ENCODE peak calls at places on chromosomes 6 and 20, in seven cellular contexts. K is GM12865, D is kidney, B is skeletal muscle cell, J is iPS DF 6.9, H is tibial nerve, W is cardiac muscle cell. X is an unnamed sample.

GRCh38 chr6:82017773-82018172 is 229.8 kb downstream of the IBTK start:
- DNase-seq in K (no peak), J (no peak), W (no peak), D (no peak), H (no peak), B (no peak), X (no peak)

GRCh38 chr6:163346529-163346961 is 68.0 kb upstream of the QKI start:
- DNase-seq in H (no peak), K (no peak), D (no peak), J (no peak), W (no peak), B (no peak), X (no peak)

GRCh38 chr6:127907960-127908640 is 7.2 kb upstream of the THEMIS start:
- DNase-seq in B (no peak), D (no peak), H (no peak), W (no peak), K (peak), J (no peak), X (no peak)

GRCh38 chr6:121223212-121223611 is 111.1 kb downstream of the TBC1D32 start:
- DNase-seq in B (no peak), W (no peak), D (no peak), J (no peak), H (no peak), K (no peak), X (no peak)

GRCh38 chr6:46899636-46900035 is 22.1 kb downstream of the ADGRF5 start:
- DNase-seq in J (no peak), K (no peak), H (no peak), B (no peak), D (no peak), W (no peak), X (no peak)

GRCh38 chr20:35663813-35664543 is 722 bp downstream of the CPNE1 start:
- DNase-seq in H (no peak), D (peak), J (no peak), K (peak), W (peak), B (no peak), X (no peak)

GRCh38 chr20:62263396-62263795 is 25.1 kb downstream of the OSBPL2 start:
- DNase-seq in D (no peak), K (no peak), B (no peak), J (no peak), W (no peak), H (no peak), X (no peak)

GRCh38 chr6:132405143-132405915 is 4.1 kb upstream of the MOXD1 start:
- DNase-seq in D (no peak), W (no peak), B (no peak), H (no peak), J (no peak), K (peak), X (no peak)

GRCh38 chr6:16518265-16518664 is 243.0 kb downstream of the ATXN1 start:
- DNase-seq in D (no peak), K (peak), J (no peak), W (no peak), B (no peak), H (no peak), X (no peak)

GRCh38 chr6:7921582-7922199 is 11.1 kb upstream of the TXNDC5 start:
- DNase-seq in J (no peak), B (no peak), W (no peak), K (no peak), D (no peak), H (no peak), X (no peak)

GRCh38 chr6:125753218-125753936 is 3.9 kb downstream of the HEY2 start:
- DNase-seq in J (no peak), W (no peak), D (no peak), B (no peak), H (no peak), K (peak), X (no peak)

GRCh38 chr6:44100088-44100550 is 27.1 kb downstream of the MRPL14 start:
- DNase-seq in K (peak), B (no peak), J (no peak), H (no peak), W (peak), D (no peak), X (no peak)

GRCh38 chr6:81786159-81786558 is 33.7 kb upstream of the TENT5A start:
- DNase-seq in D (no peak), J (no peak), B (no peak), K (no peak), H (no peak), W (no peak), X (no peak)

GRCh38 chr6:149454405-149454848 is 30.4 kb downstream of the ZC3H12D start:
- DNase-seq in H (peak), J (no peak), B (peak), K (no peak), D (peak), W (no peak), X (peak)

GRCh38 chr6:28530777-28531176 is 5.1 kb downstream of the GPX5 start:
- DNase-seq in D (no peak), J (no peak), W (no peak), K (no peak), B (no peak), H (no peak), X (no peak)

GRCh38 chr6:152673233-152673632 is 24.5 kb upstream of the MYCT1 start:
- DNase-seq in B (no peak), W (no peak), H (no peak), K (no peak), J (no peak), D (no peak), X (no peak)

GRCh38 chr20:57437672-57438330 is 46.6 kb downstream of the RBM38 start:
- DNase-seq in D (no peak), H (no peak), K (no peak), B (no peak), W (no peak), J (no peak), X (no peak)

GRCh38 chr6:116111552-116112528 is 11.2 kb downstream of the NT5DC1 start:
- DNase-seq in D (no peak), K (peak), W (peak), B (no peak), J (peak), H (no peak), X (no peak)

GRCh38 chr6:159899994-159900745 is 9.4 kb downstream of the MAS1 start:
- DNase-seq in B (peak), J (no peak), D (no peak), W (no peak), K (no peak), H (no peak), X (no peak)

GRCh38 chr6:161136655-161137054 is 137.2 kb downstream of the AGPAT4 start:
- DNase-seq in J (no peak), H (no peak), D (no peak), K (no peak), B (no peak), W (no peak), X (no peak)

GRCh38 chr20:1005452-1006027 is 3.4 kb upstream of the RSPO4 start:
- DNase-seq in W (peak), J (peak), D (no peak), H (no peak), B (no peak), K (peak), X (no peak)

GRCh38 chr6:34386316-34387137 is 5.9 kb downstream of the NUDT3 start:
- DNase-seq in H (no peak), J (no peak), W (no peak), B (peak), D (no peak), K (no peak), X (no peak)

GRCh38 chr20:36447101-36447500 is 94.2 kb upstream of the MYL9 start:
- DNase-seq in H (no peak), B (no peak), D (no peak), J (no peak), K (no peak), W (no peak), X (no peak)

GRCh38 chr20:2470051-2470431 is 548 bp downstream of the SNRPB start:
- DNase-seq in K (peak), W (peak), H (no peak), J (no peak), D (peak), B (no peak), X (no peak)

GRCh38 chr20:34364013-34364382 is 925 bp downstream of the ITCH start:
- DNase-seq in W (peak), H (no peak), D (no peak), K (peak), B (no peak), J (no peak), X (no peak)

DNA sequence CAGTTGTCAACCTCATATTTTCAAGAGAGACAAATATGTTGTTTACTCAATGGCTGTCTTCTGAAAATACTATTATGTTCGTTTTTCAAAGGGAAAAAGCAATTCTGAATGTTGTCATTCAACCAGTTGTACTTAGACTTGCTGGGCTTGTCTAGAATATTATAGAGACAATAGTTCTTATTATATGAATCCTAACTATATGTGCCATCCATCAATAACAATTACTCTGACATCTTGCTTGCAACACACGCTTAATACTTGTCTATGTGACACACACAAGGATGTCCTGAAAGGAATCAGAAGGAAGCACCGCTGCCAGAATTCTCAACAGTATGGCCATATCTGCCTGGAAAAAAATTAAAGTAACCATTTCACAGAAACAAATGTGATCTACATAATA is 283.3 kb upstream of the NRSN1 start:
- DNase-seq in B (no peak), K (no peak), H (no peak), W (no peak), J (no peak), D (no peak), X (no peak)
- H3K4me3 ChIP-seq in B (no peak), K (no peak), H (no peak), W (no peak), J (no peak), D (no peak), X (no peak)

DNA sequence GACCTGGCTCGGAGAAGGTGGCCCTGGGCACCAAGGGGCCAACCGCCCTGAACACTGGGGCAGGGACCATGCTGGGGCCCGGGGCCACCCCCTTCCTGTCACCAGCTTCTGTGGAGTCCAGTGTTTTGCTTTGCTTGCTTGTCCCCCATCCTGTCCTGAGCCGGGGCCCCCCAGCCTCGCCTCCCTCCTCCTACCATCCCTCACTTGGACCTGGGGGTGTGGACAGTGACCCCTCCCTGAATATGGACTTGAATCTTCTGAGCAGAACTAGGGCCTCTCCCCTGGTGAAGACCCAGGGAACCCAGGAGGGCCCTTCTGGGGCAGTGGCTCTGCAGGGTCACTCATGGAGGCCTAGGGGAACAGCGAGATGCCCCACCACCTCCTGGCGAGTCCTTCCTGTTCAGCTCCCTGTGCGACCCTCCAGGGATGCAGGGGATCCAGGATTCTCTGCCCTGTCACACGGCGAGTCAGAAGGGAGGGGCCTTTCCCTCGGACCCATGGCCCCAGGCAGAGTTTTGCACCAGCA is 41.6 kb downstream of the VSTM2L start:
- DNase-seq in H (no peak), W (no peak), J (no peak), K (no peak), B (no peak), D (no peak), X (peak)
- H3K4me3 ChIP-seq in H (no peak), W (no peak), J (no peak), K (no peak), B (no peak), D (no peak), X (no peak)

GRCh38 chr6:72322778-72323177 is 299.1 kb upstream of the KCNQ5 start:
- DNase-seq in W (no peak), H (no peak), J (no peak), B (peak), K (no peak), D (no peak), X (no peak)

GRCh38 chr6:72321741-72322140 is 300.1 kb upstream of the KCNQ5 start:
- DNase-seq in D (no peak), B (peak), J (no peak), K (no peak), H (no peak), W (no peak), X (no peak)

GRCh38 chr6:72328775-72329174 is 293.1 kb upstream of the KCNQ5 start:
- DNase-seq in K (no peak), H (no peak), J (no peak), B (no peak), W (no peak), D (no peak), X (no peak)

DNA sequence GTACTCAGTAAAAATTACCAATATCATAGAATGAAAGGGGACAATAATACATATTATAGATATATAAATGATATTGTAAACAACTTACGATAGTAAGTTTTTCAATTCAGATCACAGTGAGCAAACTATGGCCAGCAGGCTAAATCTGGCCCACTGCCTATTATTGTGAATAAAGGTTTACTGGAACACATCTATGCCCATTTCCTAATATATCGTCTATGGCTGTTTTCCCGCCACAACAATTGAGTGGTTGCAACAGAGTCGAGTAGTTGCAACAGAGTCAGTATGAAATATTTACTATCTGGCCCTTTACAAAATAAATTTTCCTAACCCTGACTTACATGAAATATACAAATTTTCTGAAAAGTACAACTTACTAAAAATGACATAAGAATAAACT is 297.3 kb upstream of the KCNQ5 start:
- DNase-seq in W (no peak), J (no peak), B (no peak), H (no peak), D (no peak), K (no peak), X (no peak)
- H3K4me3 ChIP-seq in W (no peak), J (no peak), B (no peak), H (no peak), D (no peak), K (no peak), X (no peak)

GRCh38 chr6:155894758-155895157 is 439.1 kb upstream of the NOX3 start:
- DNase-seq in B (no peak), H (no peak), W (no peak), K (no peak), J (no peak), D (no peak), X (no peak)
- H3K4me3 ChIP-seq in B (no peak), H (no peak), W (no peak), K (no peak), J (no peak), D (no peak), X (no peak)

GRCh38 chr20:9839626-9840025 is 750 bp upstream of the PAK5 start:
- DNase-seq in W (no peak), H (no peak), K (no peak), J (no peak), B (no peak), D (no peak), X (peak)

GRCh38 chr20:9835302-9835701 is 3.6 kb downstream of the PAK5 start:
- DNase-seq in D (no peak), K (no peak), B (no peak), W (no peak), J (no peak), H (no peak), X (no peak)

GRCh38 chr20:9838378-9839295 is at the start of gene PAK5:
- DNase-seq in H (no peak), K (no peak), D (peak), J (peak), B (no peak), W (peak), X (no peak)

GRCh38 chr20:9838035-9838377 is 870 bp downstream of the PAK5 start:
- DNase-seq in J (no peak), H (no peak), W (no peak), K (no peak), B (no peak), D (no peak), X (no peak)

DNA sequence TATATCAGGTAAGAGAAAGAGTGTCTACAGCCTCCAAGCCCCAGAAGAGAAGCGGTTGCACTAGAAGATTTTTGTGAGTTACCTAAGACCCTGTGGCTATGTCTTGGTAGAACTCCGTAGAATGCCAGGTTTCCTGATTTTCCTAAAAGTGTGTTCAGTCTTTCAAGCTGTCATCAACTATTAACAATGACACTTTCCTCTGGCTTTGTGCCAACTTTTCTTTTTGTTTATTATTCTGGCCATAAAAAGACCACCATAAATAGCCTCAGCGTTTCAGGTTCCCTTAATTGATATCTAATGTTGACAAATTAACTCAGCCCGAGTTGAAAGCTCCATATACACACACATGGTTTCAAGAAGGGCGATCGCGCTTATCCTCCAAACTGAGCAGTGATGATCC is 1.2 kb downstream of the PAK5 start:
- DNase-seq in D (no peak), B (no peak), H (no peak), J (no peak), K (no peak), W (peak), X (no peak)
- H3K4me3 ChIP-seq in D (peak), B (no peak), H (no peak), J (no peak), K (no peak), W (no peak), X (no peak)

GRCh38 chr6:42141603-42142117 is 760 bp downstream of the C6orf132 start:
- DNase-seq in K (no peak), J (no peak), D (no peak), H (no peak), W (no peak), B (no peak), X (no peak)

GRCh38 chr6:42138630-42139619 is 3.5 kb downstream of the C6orf132 start:
- DNase-seq in D (no peak), J (no peak), K (no peak), H (no peak), W (no peak), B (no peak), X (no peak)

GRCh38 chr6:42140756-42141602 is 1.4 kb downstream of the C6orf132 start:
- DNase-seq in W (no peak), D (no peak), J (no peak), H (peak), K (no peak), B (no peak), X (no peak)

GRCh38 chr6:42140051-42140450 is 2.4 kb downstream of the C6orf132 start:
- DNase-seq in J (no peak), H (no peak), W (no peak), D (no peak), K (no peak), B (no peak), X (no peak)

DNA sequence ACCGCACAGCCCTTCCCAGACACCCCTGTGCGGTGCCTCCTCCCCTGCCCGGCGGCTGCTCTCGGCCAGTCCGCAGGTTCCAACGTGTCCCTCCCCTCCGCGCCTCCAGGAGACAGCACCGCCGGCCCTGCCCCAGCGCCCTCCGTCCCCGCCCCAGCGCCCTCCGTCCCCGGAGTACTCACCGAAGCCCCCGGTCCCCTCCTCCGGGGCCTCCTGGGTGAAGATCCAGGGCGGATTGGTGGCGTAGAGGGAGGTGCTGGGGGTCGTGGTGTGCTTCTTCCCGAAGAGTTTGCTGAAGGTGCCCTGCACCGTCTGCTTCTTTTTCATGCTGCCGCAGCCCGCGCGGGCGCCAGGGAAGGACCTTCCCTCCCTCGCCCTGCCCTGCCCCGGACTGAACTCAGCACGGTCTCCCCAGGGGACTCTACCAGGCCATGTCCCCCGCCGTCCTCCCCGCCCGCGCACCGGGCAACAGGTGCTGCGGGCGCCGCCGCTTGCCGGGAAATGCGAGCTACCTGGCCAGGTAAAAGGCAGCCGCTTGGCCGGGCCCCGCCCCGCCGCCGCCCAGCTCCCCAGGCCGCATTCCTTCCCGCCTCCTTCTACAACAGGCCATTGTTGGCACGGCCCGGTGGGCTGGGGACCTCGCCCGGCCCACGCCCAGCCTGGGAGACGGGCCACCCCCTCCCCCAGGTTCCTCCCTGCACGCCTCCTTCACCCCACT is at the start of gene C6orf132:
- DNase-seq in H (no peak), W (peak), J (no peak), B (no peak), D (peak), K (no peak), X (peak)
- H3K4me3 ChIP-seq in H (peak), W (peak), J (peak), B (peak), D (peak), K (no peak), X (peak)

DNA sequence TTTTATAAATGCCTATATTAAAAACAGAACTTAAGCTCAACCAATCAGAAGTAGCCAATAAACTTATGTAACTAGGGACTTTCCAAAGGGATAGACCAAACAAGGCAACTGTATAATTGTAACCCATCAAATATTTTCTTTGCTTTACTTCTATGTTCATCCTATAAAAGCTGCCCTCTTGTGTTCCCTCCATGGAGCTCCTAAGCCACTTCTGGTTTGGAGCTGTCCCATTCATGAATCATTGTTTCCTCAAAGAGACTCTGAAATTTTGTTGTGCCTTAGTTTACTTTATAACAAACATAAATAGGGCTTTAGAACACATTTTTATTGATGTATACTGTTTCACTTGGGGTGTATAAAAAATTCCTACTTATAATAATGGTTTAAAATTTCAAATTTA is 101.5 kb upstream of the CARMIL1 start:
- DNase-seq in W (no peak), K (no peak), B (no peak), D (no peak), J (no peak), H (no peak), X (no peak)
- H3K4me3 ChIP-seq in W (no peak), K (no peak), B (no peak), D (no peak), J (no peak), H (no peak), X (no peak)